ENCODE peak calls at places on chromosomes 13 and 19, in seven cellular contexts. H, F, I, M, V, N and W are unnamed samples.

GRCh38 chr13:50128406-50129048 is 113.3 kb downstream of the KCNRG start:
- DNase-seq in H (no peak), F (no peak), I (no peak), M (no peak), V (no peak), N (no peak), W (no peak)

GRCh38 chr13:85666356-85666755 is 132.9 kb downstream of the SLITRK6 start:
- DNase-seq in H (no peak), F (no peak), I (no peak), M (no peak), V (no peak), N (no peak), W (no peak)

GRCh38 chr19:40367577-40368434 is 19.3 kb downstream of the PLD3 start:
- DNase-seq in H (no peak), F (no peak), I (no peak), M (no peak), V (no peak), N (no peak), W (no peak)

GRCh38 chr13:20461860-20462532 is 63.7 kb downstream of the CRYL1 start:
- DNase-seq in H (no peak), F (peak; percentile 23), I (no peak), M (peak; percentile 60), V (no peak), N (no peak), W (no peak)

GRCh38 chr13:21371011-21371410 is 88.1 kb downstream of the ZDHHC20 start:
- DNase-seq in H (no peak), F (no peak), I (no peak), M (no peak), V (no peak), N (no peak), W (no peak)

GRCh38 chr13:52665325-52665724 is 12.7 kb downstream of the SUGT1 start:
- DNase-seq in H (no peak), F (no peak), I (no peak), M (no peak), V (no peak), N (no peak), W (peak; percentile 16)

GRCh38 chr13:75445717-75446529 is 36.0 kb downstream of the TBC1D4 start:
- DNase-seq in H (no peak), F (no peak), I (no peak), M (no peak), V (no peak), N (no peak), W (no peak)

GRCh38 chr19:44532819-44533218 is 3.3 kb upstream of the CEACAM20 start:
- DNase-seq in H (no peak), F (no peak), I (no peak), M (no peak), V (no peak), N (no peak), W (no peak)

GRCh38 chr13:83691966-83692365 is 190.3 kb downstream of the SLITRK1 start:
- DNase-seq in H (peak; percentile 42), F (no peak), I (no peak), M (no peak), V (no peak), N (no peak), W (no peak)

GRCh38 chr19:39024875-39025641 is 7.3 kb downstream of the FBXO27 start:
- DNase-seq in H (no peak), F (no peak), I (no peak), M (no peak), V (no peak), N (no peak), W (no peak)

GRCh38 chr13:67416047-67416925 is 186.2 kb upstream of the PCDH9 start:
- DNase-seq in H (no peak), F (no peak), I (peak; percentile 4), M (no peak), V (no peak), N (no peak), W (no peak)

GRCh38 chr13:106100261-106100919 is 435.1 kb downstream of the EFNB2 start:
- DNase-seq in H (no peak), F (no peak), I (no peak), M (no peak), V (no peak), N (no peak), W (peak; percentile 46)

GRCh38 chr13:112056284-112056727 is 10.6 kb upstream of the SOX1 start:
- DNase-seq in H (no peak), F (no peak), I (no peak), M (no peak), V (no peak), N (no peak), W (no peak)

GRCh38 chr19:3852614-3853254 is 16.1 kb downstream of the ZFR2 start:
- DNase-seq in H (no peak), F (no peak), I (no peak), M (no peak), V (no peak), N (no peak), W (peak; percentile 79)

GRCh38 chr13:26785845-26786630 is 25.5 kb upstream of the GPR12 start:
- DNase-seq in H (no peak), F (no peak), I (no peak), M (peak; percentile 31), V (no peak), N (peak; percentile 44), W (no peak)

GRCh38 chr13:21100994-21101757 is 39.8 kb upstream of the LATS2 start:
- DNase-seq in H (no peak), F (no peak), I (no peak), M (no peak), V (no peak), N (no peak), W (no peak)

GRCh38 chr13:49503951-49504350 is 8.2 kb downstream of the PHF11 start:
- DNase-seq in H (no peak), F (no peak), I (no peak), M (no peak), V (no peak), N (no peak), W (no peak)

GRCh38 chr13:79485014-79485441 is 4.1 kb downstream of the NDFIP2 start:
- DNase-seq in H (peak; percentile 81), F (no peak), I (no peak), M (no peak), V (no peak), N (peak; percentile 14), W (no peak)
- H3K27me3 ChIP-seq in H (peaks cover 1% of the 10 kb centered on the region), F (no peaks in the 10 kb centered on the region), I (no peaks in the 10 kb centered on the region), M (no peaks in the 10 kb centered on the region), V (no peaks in the 10 kb centered on the region), N (no peaks in the 10 kb centered on the region), W (no peaks in the 10 kb centered on the region)

DNA sequence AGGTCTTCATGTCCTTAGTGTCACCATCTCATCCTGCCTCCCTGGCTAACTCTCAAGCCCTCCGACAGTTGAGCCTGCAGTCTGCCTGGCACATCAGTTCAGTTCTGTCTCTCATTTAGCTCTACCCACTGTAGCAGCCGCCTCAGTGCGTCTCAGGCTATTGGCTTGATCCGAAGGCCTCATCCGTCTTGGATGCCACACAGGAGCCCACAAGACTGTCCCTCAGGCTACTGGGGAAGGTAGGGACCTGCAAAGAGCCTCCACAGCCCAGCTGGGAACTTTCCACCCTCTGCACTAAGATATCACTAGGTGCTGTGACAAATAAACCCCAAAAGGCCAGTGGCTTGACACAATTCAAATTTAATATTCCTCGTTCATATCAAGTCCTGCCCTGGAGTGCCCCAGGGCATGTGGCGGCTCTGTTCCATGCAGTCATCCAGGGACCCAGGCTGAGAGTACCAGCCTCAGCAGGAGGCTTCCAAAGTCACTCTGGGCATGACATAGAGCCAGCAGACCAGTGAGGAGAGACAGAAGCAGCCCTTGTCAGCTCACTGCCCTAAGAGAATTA is 5.7 kb downstream of the VSTM2B start:
- DNase-seq in H (no peak), F (no peak), I (no peak), M (no peak), V (no peak), N (no peak), W (no peak)
- H3K27me3 ChIP-seq in H (peaks cover 32% of the 10 kb centered on the region), F (peaks cover 98% of the 10 kb centered on the region), I (peaks cover 4% of the 10 kb centered on the region), M (peaks cover 76% of the 10 kb centered on the region), V (peaks cover 2% of the 10 kb centered on the region), N (no peaks in the 10 kb centered on the region), W (no peaks in the 10 kb centered on the region)

DNA sequence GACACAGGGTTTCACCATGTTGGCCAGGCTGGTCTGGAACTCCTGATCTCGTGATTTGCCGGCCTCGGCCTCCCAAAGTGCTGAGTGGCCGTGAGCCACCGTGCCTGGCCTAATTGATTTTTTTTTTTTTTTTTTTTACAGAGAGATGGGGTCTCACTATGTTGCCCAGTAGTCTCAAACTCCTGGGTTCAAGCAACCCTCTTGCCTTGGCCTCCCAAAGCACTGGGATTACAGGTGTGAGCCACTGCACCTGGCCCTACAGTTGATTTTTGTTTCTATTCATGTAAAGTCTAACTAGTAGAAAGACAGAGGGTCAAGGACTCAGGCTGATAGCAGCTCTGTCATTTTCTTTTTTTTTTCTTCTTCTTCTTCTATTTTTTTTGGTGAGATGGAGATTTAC is 21.8 kb downstream of the FGF21 start:
- DNase-seq in H (no peak), F (no peak), I (no peak), M (no peak), V (no peak), N (no peak), W (no peak)
- H3K27me3 ChIP-seq in H (no peaks in the 10 kb centered on the region), F (no peaks in the 10 kb centered on the region), I (no peaks in the 10 kb centered on the region), M (no peaks in the 10 kb centered on the region), V (no peaks in the 10 kb centered on the region), N (no peaks in the 10 kb centered on the region), W (no peaks in the 10 kb centered on the region)

GRCh38 chr19:35977446-35978222 is 17.4 kb upstream of the SDHAF1 start:
- DNase-seq in H (no peak), F (no peak), I (no peak), M (no peak), V (no peak), N (no peak), W (peak; percentile 45)
- H3K27me3 ChIP-seq in H (no peaks in the 10 kb centered on the region), F (peaks cover 85% of the 10 kb centered on the region), I (peaks cover 7% of the 10 kb centered on the region), M (peaks cover 24% of the 10 kb centered on the region), V (no peaks in the 10 kb centered on the region), N (no peaks in the 10 kb centered on the region), W (peaks cover under 1% of the 10 kb centered on the region)

GRCh38 chr13:78599911-78600310 is 3.4 kb downstream of the POU4F1 start:
- DNase-seq in H (no peak), F (no peak), I (no peak), M (no peak), V (no peak), N (no peak), W (no peak)

GRCh38 chr13:78601886-78602560 is 1.3 kb downstream of the POU4F1 start:
- DNase-seq in H (no peak), F (no peak), I (no peak), M (no peak), V (no peak), N (no peak), W (no peak)

GRCh38 chr13:78602561-78603239 is 652 bp downstream of the POU4F1 start:
- DNase-seq in H (no peak), F (no peak), I (no peak), M (no peak), V (no peak), N (no peak), W (no peak)

GRCh38 chr13:78600317-78600899 is 2.9 kb downstream of the POU4F1 start:
- DNase-seq in H (no peak), F (no peak), I (no peak), M (no peak), V (no peak), N (no peak), W (no peak)

GRCh38 chr13:78601124-78601885 is 2.0 kb downstream of the POU4F1 start:
- DNase-seq in H (no peak), F (no peak), I (no peak), M (no peak), V (no peak), N (no peak), W (no peak)
- H3K27me3 ChIP-seq in H (peaks cover 68% of the 10 kb centered on the region), F (peaks cover 97% of the 10 kb centered on the region), I (peaks cover 2% of the 10 kb centered on the region), M (peaks cover 94% of the 10 kb centered on the region), V (peaks cover 12% of the 10 kb centered on the region), N (no peaks in the 10 kb centered on the region), W (peaks cover 27% of the 10 kb centered on the region)